ENCODE peak calls at places on chromosomes 2 and 18, in ten cellular contexts. S, E, X, M, G, U, L, D, B and Z are unnamed samples.

GRCh38 chr18:76805221-76805620 is 17.1 kb upstream of the ZNF236 start:
- DNase-seq in B (no peak), G (no peak), X (no peak), L (no peak), M (no peak), D (peak), S (no peak), U (no peak), E (no peak), Z (no peak)

GRCh38 chr2:10124538-10125045 is 2.1 kb downstream of the RRM2 start:
- DNase-seq in U (peak), G (peak), E (peak), D (peak), L (no peak), X (no peak), S (no peak), B (peak), M (peak), Z (no peak)

GRCh38 chr2:208174144-208174543 is 10.8 kb upstream of the CRYGA start:
- DNase-seq in U (no peak), X (no peak), E (no peak), M (no peak), G (no peak), L (no peak), B (no peak), S (no peak), D (no peak), Z (no peak)

GRCh38 chr2:149200109-149200520 is 130.3 kb upstream of the LYPD6 start:
- DNase-seq in B (no peak), D (no peak), G (peak), L (no peak), M (no peak), X (no peak), E (no peak), S (no peak), U (no peak), Z (no peak)

GRCh38 chr18:34801769-34802168 is 91.7 kb downstream of the DTNA start:
- DNase-seq in X (no peak), L (no peak), D (no peak), U (no peak), S (peak), B (no peak), M (no peak), E (no peak), G (no peak), Z (no peak)

GRCh38 chr2:144325086-144325485 is 194.8 kb downstream of the ZEB2 start:
- DNase-seq in L (no peak), M (no peak), G (no peak), U (peak), S (peak), X (peak), D (no peak), E (no peak), B (no peak), Z (no peak)

GRCh38 chr2:217451634-217452033 is 551.2 kb downstream of the TNS1 start:
- DNase-seq in U (no peak), X (no peak), L (no peak), D (no peak), E (no peak), B (no peak), M (no peak), S (no peak), G (peak), Z (no peak)

GRCh38 chr2:210020138-210020537 is 17.7 kb downstream of the RPE start:
- DNase-seq in S (no peak), D (no peak), U (no peak), L (no peak), E (no peak), X (no peak), M (no peak), G (no peak), B (no peak), Z (no peak)

GRCh38 chr2:150690870-150691269 is 203.4 kb upstream of the RND3 start:
- DNase-seq in S (no peak), X (no peak), D (no peak), E (no peak), U (no peak), B (no peak), G (no peak), L (no peak), M (no peak), Z (no peak)

GRCh38 chr2:26243643-26244478 is 571 bp downstream of the HADHA start:
- DNase-seq in U (no peak), M (no peak), B (no peak), L (no peak), X (no peak), D (peak), S (no peak), E (peak), G (peak), Z (peak)

GRCh38 chr18:62386091-62386490 is 61.0 kb downstream of the TNFRSF11A start:
- DNase-seq in G (no peak), D (no peak), U (no peak), X (no peak), S (no peak), B (no peak), L (no peak), M (no peak), E (no peak), Z (no peak)

GRCh38 chr18:23317975-23318675 is 135.0 kb upstream of the RIOK3 start:
- DNase-seq in L (no peak), M (no peak), E (no peak), G (no peak), S (no peak), B (peak), X (no peak), D (no peak), U (no peak), Z (no peak)

GRCh38 chr2:237734905-237735623 is 63.5 kb upstream of the RBM44 start:
- DNase-seq in G (no peak), M (no peak), D (no peak), B (no peak), E (no peak), X (no peak), L (no peak), U (no peak), S (no peak), Z (no peak)

GRCh38 chr18:23967321-23968089 is 47.0 kb upstream of the TTC39C start:
- DNase-seq in X (no peak), M (no peak), G (no peak), D (no peak), U (no peak), S (no peak), E (no peak), L (no peak), B (no peak), Z (no peak)

GRCh38 chr2:137942037-137942784 is 22.1 kb upstream of the HNMT start:
- DNase-seq in S (no peak), E (no peak), M (no peak), G (no peak), X (no peak), D (no peak), U (no peak), L (no peak), B (no peak), Z (no peak)

GRCh38 chr2:240422683-240423329 is 12.7 kb upstream of the GPC1 start:
- DNase-seq in E (no peak), B (no peak), L (no peak), S (no peak), U (no peak), G (no peak), D (no peak), X (no peak), M (no peak), Z (no peak)

GRCh38 chr2:32958836-32959235 is 12.1 kb downstream of the LTBP1 start:
- DNase-seq in S (no peak), G (no peak), E (no peak), B (no peak), M (no peak), U (no peak), X (no peak), L (no peak), D (no peak), Z (no peak)

GRCh38 chr18:74175658-74176057 is 27.3 kb downstream of the TIMM21 start:
- DNase-seq in D (no peak), L (no peak), G (no peak), B (no peak), E (no peak), M (no peak), X (no peak), S (no peak), U (no peak), Z (no peak)

GRCh38 chr2:221780281-221780688 is 208.2 kb upstream of the EPHA4 start:
- DNase-seq in U (no peak), X (no peak), D (no peak), E (no peak), G (no peak), B (no peak), S (no peak), L (no peak), M (no peak), Z (no peak)

GRCh38 chr2:44005831-44006230 is 10.0 kb upstream of the LRPPRC start:
- DNase-seq in M (no peak), U (no peak), G (no peak), E (no peak), X (no peak), S (no peak), B (no peak), L (no peak), D (no peak), Z (no peak)

GRCh38 chr2:211085056-211085680 is 528.8 kb downstream of the CPS1 start:
- DNase-seq in L (peak), M (no peak), X (no peak), D (peak), E (no peak), G (peak), B (peak), U (no peak), S (no peak), Z (peak)

GRCh38 chr2:153235516-153235915 is 243.0 kb downstream of the RPRM start:
- DNase-seq in M (no peak), U (no peak), X (no peak), L (no peak), G (no peak), D (no peak), E (peak), B (no peak), S (no peak), Z (no peak)

GRCh38 chr2:76861708-76862107 is 660.5 kb downstream of the LRRTM4 start:
- DNase-seq in M (no peak), U (no peak), G (no peak), L (no peak), X (no peak), E (no peak), B (no peak), S (no peak), D (no peak), Z (no peak)

GRCh38 chr2:66846887-66847286 is 412.0 kb downstream of the MEIS1 start:
- DNase-seq in B (no peak), U (no peak), L (no peak), G (peak), M (no peak), S (no peak), E (no peak), X (no peak), D (no peak), Z (no peak)

GRCh38 chr2:233974530-233975071 is 57.4 kb downstream of the TRPM8 start:
- DNase-seq in S (peak), E (no peak), B (peak), L (no peak), G (peak), D (peak), X (no peak), U (no peak), M (no peak), Z (no peak)

GRCh38 chr2:231781798-231782726 is 980 bp upstream of the PDE6D start:
- DNase-seq in D (peak), L (no peak), S (no peak), B (peak), G (peak), M (peak), X (no peak), U (no peak), E (no peak), Z (no peak)

GRCh38 chr2:103823847-103824246 is 1030.1 kb upstream of the POU3F3 start:
- DNase-seq in U (no peak), X (no peak), L (no peak), M (no peak), D (no peak), E (no peak), S (no peak), B (no peak), G (peak), Z (no peak)

GRCh38 chr18:9827856-9828793 is 57.6 kb upstream of the TXNDC2 start:
- DNase-seq in L (no peak), S (no peak), G (peak), X (no peak), E (no peak), D (peak), U (no peak), B (peak), M (no peak), Z (peak)

GRCh38 chr2:67917332-67918054 is 145.3 kb downstream of the C1D start:
- DNase-seq in X (no peak), E (no peak), B (peak), U (no peak), D (no peak), S (no peak), G (no peak), M (no peak), L (no peak), Z (no peak)

GRCh38 chr2:219109468-219109867 is 48.7 kb upstream of the IHH start:
- DNase-seq in G (peak), M (peak), S (no peak), X (peak), B (no peak), L (no peak), D (peak), E (peak), U (peak), Z (no peak)

GRCh38 chr2:240905176-240905781 is 857 bp upstream of the CROCC2 start:
- DNase-seq in E (no peak), L (peak), B (no peak), M (no peak), U (no peak), D (no peak), S (no peak), G (no peak), X (no peak), Z (no peak)

GRCh38 chr2:218569661-218570500 is 1.2 kb downstream of the CNOT9 start:
- DNase-seq in E (no peak), D (peak), L (no peak), U (no peak), G (peak), X (no peak), S (no peak), M (no peak), B (peak), Z (peak)

GRCh38 chr2:119746836-119747235 is 12.9 kb upstream of the PTPN4 start:
- DNase-seq in U (no peak), D (no peak), S (no peak), X (no peak), B (no peak), L (no peak), G (no peak), E (no peak), M (no peak), Z (no peak)

GRCh38 chr2:39642054-39642742 is 23.5 kb upstream of the TMEM178A start:
- DNase-seq in M (no peak), L (no peak), X (no peak), G (no peak), E (no peak), U (no peak), B (peak), D (peak), S (no peak), Z (no peak)

GRCh38 chr2:239441261-239441701 is 40.5 kb upstream of the HDAC4 start:
- DNase-seq in S (no peak), L (no peak), X (no peak), B (no peak), G (no peak), D (peak), U (no peak), E (peak), M (no peak), Z (no peak)

GRCh38 chr2:176553685-176554106 is 284.5 kb downstream of the MTX2 start:
- DNase-seq in U (no peak), G (peak), E (peak), X (peak), B (no peak), M (peak), S (no peak), L (peak), D (peak), Z (no peak)